ENCODE peak calls at places on chromosome 7, in five cellular contexts. A is HCT116, Y is mammary epithelial cell, O is H9, G is MM.1S. R is an unnamed sample. For H4K20me1, the result is how much of the 10 kb centered on the place peaks cover.

GRCh38 chr7:55280031-55280454 is 85.1 kb upstream of the LANCL2 start:
- DNase-seq in G (peak), Y (peak), A (peak), O (peak), R (peak)

GRCh38 chr7:26060713-26061339 is 91.2 kb upstream of the NFE2L3 start:
- DNase-seq in A (no peak), G (no peak), Y (no peak), O (no peak), R (no peak)

GRCh38 chr7:4205828-4206227 is 476.3 kb upstream of the FOXK1 start:
- DNase-seq in Y (no peak), O (no peak), G (no peak), A (no peak), R (no peak)

GRCh38 chr7:30596043-30596641 is 1.5 kb downstream of the GARS1 start:
- DNase-seq in Y (peak), G (peak), O (no peak), A (no peak), R (peak)

GRCh38 chr7:24318326-24318725 is 34.3 kb downstream of the NPY start:
- DNase-seq in A (peak), O (peak), G (no peak), Y (no peak), R (peak)

GRCh38 chr7:110898516-110898915 is 192.4 kb upstream of the LRRN3 start:
- DNase-seq in A (no peak), Y (no peak), G (no peak), O (no peak), R (no peak)

GRCh38 chr7:105413887-105414437 is 25.2 kb upstream of the SRPK2 start:
- DNase-seq in Y (no peak), G (no peak), A (no peak), O (no peak), R (no peak)

GRCh38 chr7:112298543-112299100 is 92.1 kb downstream of the ZNF277 start:
- DNase-seq in Y (no peak), G (no peak), O (no peak), A (no peak), R (no peak)

GRCh38 chr7:146208484-146208883 is 91.9 kb downstream of the CNTNAP2 start:
- DNase-seq in Y (no peak), G (no peak), A (no peak), O (no peak), R (no peak)

GRCh38 chr7:120857558-120858298 is at the start of gene TSPAN12:
- DNase-seq in A (peak), G (peak), Y (peak), O (peak), R (no peak)

GRCh38 chr7:47477191-47478016 is 104.5 kb downstream of the TNS3 start:
- DNase-seq in O (no peak), G (peak), A (no peak), Y (no peak), R (no peak)

GRCh38 chr7:113142385-113143119 is 24.2 kb upstream of the SMIM30 start:
- DNase-seq in A (no peak), O (no peak), G (peak), Y (no peak), R (peak)

GRCh38 chr7:22121702-22122474 is 176.2 kb upstream of the CDCA7L start:
- DNase-seq in A (no peak), O (no peak), Y (no peak), G (no peak), R (no peak)

GRCh38 chr7:110061387-110061786 is 1029.5 kb upstream of the LRRN3 start:
- DNase-seq in O (no peak), A (no peak), G (no peak), Y (no peak), R (no peak)

GRCh38 chr7:29588900-29589696 is 25.5 kb downstream of the PRR15 start:
- DNase-seq in Y (no peak), O (peak), G (peak), A (peak), R (peak)

GRCh38 chr7:44849277-44850210 is 1.7 kb upstream of the H2AZ2 start:
- DNase-seq in Y (peak), O (no peak), A (no peak), G (no peak), R (no peak)

GRCh38 chr7:143258830-143259229 is 4.4 kb upstream of the GSTK1 start:
- DNase-seq in O (no peak), G (peak), Y (no peak), A (no peak), R (no peak)

GRCh38 chr7:98551541-98552273 is 65.4 kb upstream of the NPTX2 start:
- DNase-seq in A (no peak), O (no peak), G (no peak), Y (no peak), R (no peak)

GRCh38 chr7:85776691-85777363 is 590.0 kb upstream of the SEMA3D start:
- DNase-seq in G (peak), O (no peak), Y (no peak), A (no peak), R (no peak)

GRCh38 chr7:47470567-47471357 is 111.1 kb downstream of the TNS3 start:
- DNase-seq in G (no peak), A (no peak), O (peak), Y (no peak), R (no peak)

GRCh38 chr7:30707391-30708351 is 25.4 kb upstream of the CRHR2 start:
- DNase-seq in O (no peak), G (no peak), A (no peak), Y (no peak), R (no peak)

GRCh38 chr7:132750530-132751281 is 174.4 kb upstream of the PLXNA4 start:
- DNase-seq in G (no peak), Y (no peak), A (no peak), O (no peak), R (no peak)

GRCh38 chr7:134905375-134905774 is 80.9 kb upstream of the AGBL3 start:
- DNase-seq in A (no peak), Y (peak), O (no peak), G (no peak), R (no peak)
- H4K20me1 ChIP-seq in A (under half), Y (under half), O (under half), G (under half), R (under half)

DNA sequence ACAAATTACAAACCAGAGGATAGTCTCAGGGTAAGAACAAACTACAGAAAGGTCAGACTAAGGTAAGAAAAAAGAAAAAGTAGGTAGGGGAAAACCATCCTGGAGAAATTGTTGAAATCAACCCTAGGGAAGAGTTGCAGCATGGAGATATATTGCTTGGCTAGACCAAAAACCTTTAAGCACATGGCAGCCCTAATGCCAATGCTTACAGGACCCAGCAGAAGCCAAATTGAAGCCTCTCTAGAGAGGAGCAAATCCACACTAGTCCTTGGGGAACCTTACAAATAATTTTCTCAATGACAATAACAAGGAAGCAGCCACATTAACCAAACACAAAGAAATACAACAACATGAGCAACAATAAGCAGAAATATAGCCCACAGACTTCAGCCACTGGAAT is 81.9 kb downstream of the CNOT4 start:
- DNase-seq in G (no peak), A (no peak), Y (no peak), O (no peak), R (no peak)
- H4K20me1 ChIP-seq in G (under half), A (under half), Y (under half), O (under half), R (under half)

DNA sequence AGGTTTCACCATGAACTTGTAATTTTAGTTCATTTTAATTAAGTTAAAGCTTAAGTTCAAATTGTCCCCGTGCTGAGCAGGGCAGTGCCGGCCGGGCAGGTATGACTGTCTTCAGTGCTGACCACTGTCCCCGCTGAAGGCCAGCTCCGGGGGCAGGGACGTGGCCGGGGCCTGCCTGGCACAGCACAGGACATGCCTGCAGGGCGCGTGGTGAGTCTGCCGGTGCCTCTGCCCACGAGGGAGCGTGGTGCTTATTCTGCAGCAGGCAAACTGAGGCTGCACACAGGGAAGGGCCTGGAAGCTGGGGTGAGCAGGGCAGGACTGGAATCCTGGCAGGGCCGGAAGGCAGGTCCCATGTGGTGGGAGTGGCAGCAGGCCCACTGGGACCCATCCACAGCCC is 9.8 kb downstream of the MICALL2 start:
- DNase-seq in O (no peak), A (no peak), Y (no peak), G (no peak), R (no peak)
- H4K20me1 ChIP-seq in O (under half), A (under half), Y (under half), G (under half), R (under half)

GRCh38 chr7:150567846-150568245 is 656 bp downstream of the GIMAP4 start:
- DNase-seq in A (no peak), O (no peak), G (no peak), Y (no peak), R (no peak)
- H4K20me1 ChIP-seq in A (under half), O (under half), G (under half), Y (under half), R (under half)

DNA sequence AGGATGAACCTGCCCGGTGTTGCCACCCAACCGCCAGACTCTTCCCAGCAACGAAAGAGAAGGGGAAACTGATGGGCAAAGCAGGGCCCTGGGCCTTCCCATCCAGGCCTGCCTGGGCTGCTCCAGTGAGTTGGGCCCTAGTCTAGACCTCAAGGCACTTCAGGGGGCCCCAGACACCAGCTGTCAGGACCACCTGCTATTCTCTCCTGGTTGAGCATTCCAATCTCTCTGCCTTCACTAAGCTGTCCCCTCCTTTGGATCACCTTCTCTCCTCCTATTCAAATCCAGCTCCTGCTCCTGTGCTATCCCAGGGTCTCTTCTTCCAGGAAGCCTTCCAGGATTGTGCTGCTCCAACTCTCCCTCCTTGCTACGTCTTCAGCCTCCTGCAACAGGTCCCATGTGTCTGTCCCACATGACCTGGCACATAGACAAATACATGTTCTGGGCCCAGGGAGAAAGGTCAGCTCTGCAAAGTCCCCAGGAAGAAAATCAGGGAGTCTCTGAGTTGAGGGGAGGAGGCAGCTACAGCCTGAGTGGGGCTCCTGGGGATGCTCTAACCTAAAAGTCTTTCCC is 3.1 kb downstream of the STX1A start:
- DNase-seq in O (no peak), A (no peak), G (no peak), Y (no peak), R (no peak)
- H4K20me1 ChIP-seq in O (under half), A (under half), G (under half), Y (under half), R (under half)

GRCh38 chr7:38186593-38187314 is 8.7 kb downstream of the STARD3NL start:
- DNase-seq in G (no peak), A (no peak), O (no peak), Y (peak), R (no peak)

GRCh38 chr7:38187794-38188472 is 9.9 kb downstream of the STARD3NL start:
- DNase-seq in Y (no peak), A (no peak), G (no peak), O (no peak), R (peak)

GRCh38 chr7:38191791-38192190 is 13.7 kb downstream of the STARD3NL start:
- DNase-seq in G (no peak), O (no peak), A (no peak), Y (no peak), R (no peak)

GRCh38 chr7:38190010-38190409 is 12.0 kb downstream of the STARD3NL start:
- DNase-seq in Y (peak), G (no peak), O (no peak), A (no peak), R (no peak)

DNA sequence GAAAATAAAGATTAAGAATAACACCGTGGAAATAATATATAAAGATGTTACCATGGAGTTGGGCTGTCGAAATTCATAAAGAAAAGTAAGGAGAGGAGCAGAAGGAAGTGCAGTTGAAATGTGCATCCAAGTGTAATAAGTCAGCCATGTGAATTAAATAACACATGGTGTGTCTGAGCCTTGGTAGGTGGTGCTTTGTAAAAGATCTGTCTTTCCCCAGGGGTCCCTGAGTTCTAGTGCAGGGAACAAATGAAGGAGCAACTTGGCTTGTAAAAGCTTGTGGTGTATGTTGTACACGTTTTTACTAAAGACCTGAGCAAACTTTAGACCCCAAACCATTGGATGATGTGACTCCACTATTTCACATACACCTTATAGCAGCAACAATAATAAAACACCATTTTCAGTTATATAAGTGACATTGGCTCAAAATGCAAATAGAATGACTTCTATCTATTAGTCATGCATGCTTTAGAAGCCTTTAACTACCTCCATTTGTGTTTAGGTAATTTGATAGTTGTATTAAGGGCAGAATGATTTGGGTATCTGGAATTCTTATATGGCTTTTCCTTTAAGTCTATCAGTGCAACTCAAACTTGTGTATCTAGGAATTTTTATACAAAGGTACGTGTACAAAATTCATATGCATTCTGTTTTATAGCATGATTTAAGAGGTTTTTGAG is 11.4 kb downstream of the STARD3NL start:
- DNase-seq in G (no peak), A (no peak), Y (no peak), O (no peak), R (no peak)
- H4K20me1 ChIP-seq in G (under half), A (under half), Y (under half), O (under half), R (under half)

GRCh38 chr7:50781894-50782293 is 802 bp downstream of the GRB10 start:
- DNase-seq in O (no peak), G (no peak), A (no peak), Y (no peak), R (no peak)
- H4K20me1 ChIP-seq in O (under half), G (under half), A (under half), Y (under half), R (under half)

GRCh38 chr7:127879942-127880341 is 151.3 kb downstream of the LRRC4 start:
- DNase-seq in A (no peak), O (no peak), Y (no peak), G (no peak), R (no peak)
- H4K20me1 ChIP-seq in A (under half), O (under half), Y (under half), G (under half), R (under half)

GRCh38 chr7:138833596-138833995 is 35.6 kb upstream of the ATP6V0A4 start:
- DNase-seq in A (no peak), G (no peak), O (no peak), Y (no peak), R (no peak)

GRCh38 chr7:138837627-138838026 is 39.6 kb upstream of the ATP6V0A4 start:
- DNase-seq in A (no peak), Y (no peak), G (no peak), O (no peak), R (no peak)

GRCh38 chr7:138834583-138834982 is 36.6 kb upstream of the ATP6V0A4 start:
- DNase-seq in O (no peak), A (no peak), Y (no peak), G (no peak), R (no peak)

GRCh38 chr7:138832966-138833365 is 35.0 kb upstream of the ATP6V0A4 start:
- DNase-seq in G (no peak), O (no peak), Y (no peak), A (no peak), R (no peak)

GRCh38 chr7:138835087-138835486 is 37.1 kb upstream of the ATP6V0A4 start:
- DNase-seq in O (no peak), G (no peak), A (no peak), Y (no peak), R (no peak)
- H4K20me1 ChIP-seq in O (under half), G (under half), A (under half), Y (under half), R (under half)

DNA sequence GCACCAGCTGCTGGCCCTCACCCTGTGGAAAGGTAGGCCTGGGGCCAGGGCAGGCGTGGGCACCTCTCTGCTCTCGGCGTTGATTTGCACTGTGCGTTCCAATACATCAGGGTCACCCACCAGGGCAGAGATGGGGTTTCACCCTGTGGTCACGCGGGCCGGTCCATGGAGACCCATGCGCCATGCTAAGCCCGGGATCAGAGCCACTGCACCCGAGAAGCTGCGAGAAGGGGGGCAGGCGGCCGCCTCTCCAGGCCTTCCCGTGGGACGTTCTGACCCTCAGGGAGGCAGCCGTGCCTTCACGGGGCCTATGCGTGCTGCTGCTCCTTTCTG is 11.1 kb downstream of the GET4 start:
- DNase-seq in A (no peak), Y (no peak), O (no peak), G (no peak), R (no peak)
- H4K20me1 ChIP-seq in A (under half), Y (under half), O (under half), G (under half), R (under half)

R was measured in OCI-LY7.